ENCODE peak calls at places on chromosomes 5 and 9, in nine cellular contexts. Y is left ventricle myocardium inferior; Q is fibroblast of mammary gland; F is lung; W is neural progenitor cell; O is GM23338; J is CD4-positive, alpha-beta T cell; V is GM12864; T is H9. A is an unnamed sample.

GRCh38 chr5:80754900-80755299 is 100.1 kb upstream of the DHFR start:
- DNase-seq in Y (no peak), Q (peak; percentile 39), F (no peak), W (peak; percentile 89), O (no peak), J (no peak), V (peak; percentile 26), T (no peak), A (no peak)

GRCh38 chr5:3100921-3101551 is 349.6 kb upstream of the IRX2 start:
- DNase-seq in Y (no peak), Q (no peak), F (no peak), W (no peak), O (peak; percentile 87), J (no peak), V (no peak), T (peak; percentile 81), A (no peak)

GRCh38 chr5:32936329-32936728 is 225.2 kb downstream of the NPR3 start:
- DNase-seq in Y (no peak), Q (no peak), F (no peak), W (no peak), O (no peak), J (no peak), V (no peak), T (no peak), A (no peak)

GRCh38 chr9:37040508-37041127 is 6.5 kb upstream of the PAX5 start:
- DNase-seq in Y (no peak), Q (no peak), F (no peak), W (peak; percentile 53), O (peak; percentile 45), J (no peak), V (no peak), T (no peak), A (no peak)

GRCh38 chr9:136651859-136652258 is 10.9 kb upstream of the EGFL7 start:
- DNase-seq in Y (no peak), Q (no peak), F (no peak), W (no peak), O (no peak), J (no peak), V (no peak), T (no peak), A (no peak)

GRCh38 chr5:13524931-13525330 is 419.6 kb downstream of the DNAH5 start:
- DNase-seq in Y (no peak), Q (no peak), F (no peak), W (no peak), O (no peak), J (no peak), V (no peak), T (no peak), A (no peak)

GRCh38 chr5:150298701-150299451 is 3.8 kb downstream of the ARSI start:
- DNase-seq in Y (no peak), Q (peak; percentile 100), F (no peak), W (peak; percentile 24), O (no peak), J (no peak), V (no peak), T (no peak), A (peak; percentile 98)

GRCh38 chr9:121362813-121363585 is 7.1 kb downstream of the STOM start:
- DNase-seq in Y (no peak), Q (peak; percentile 95), F (no peak), W (no peak), O (no peak), J (no peak), V (no peak), T (no peak), A (peak; percentile 92)

GRCh38 chr9:100700689-100701318 is 122.9 kb downstream of the CAVIN4 start:
- DNase-seq in Y (no peak), Q (peak; percentile 15), F (no peak), W (peak; percentile 75), O (peak; percentile 85), J (no peak), V (peak; percentile 5), T (peak; percentile 50), A (no peak)

GRCh38 chr9:38662763-38663593 is 42.6 kb upstream of the ANKRD18A start:
- DNase-seq in Y (no peak), Q (peak; percentile 16), F (no peak), W (peak; percentile 20), O (peak; percentile 48), J (no peak), V (no peak), T (no peak), A (no peak)

GRCh38 chr9:117232266-117232665 is 182.6 kb downstream of the ASTN2 start:
- DNase-seq in Y (no peak), Q (no peak), F (no peak), W (no peak), O (no peak), J (no peak), V (no peak), T (no peak), A (no peak)

GRCh38 chr5:528625-529511 is 4.6 kb upstream of the SLC9A3 start:
- DNase-seq in Y (no peak), Q (no peak), F (no peak), W (no peak), O (peak; percentile 38), J (no peak), V (no peak), T (no peak), A (no peak)

GRCh38 chr9:6620353-6620752 is 25.2 kb downstream of the GLDC start:
- DNase-seq in Y (no peak), Q (no peak), F (no peak), W (no peak), O (no peak), J (no peak), V (no peak), T (no peak), A (no peak)

GRCh38 chr9:79583957-79584654 is 12.3 kb downstream of the TLE4 start:
- DNase-seq in Y (peak; percentile 36), Q (no peak), F (peak; percentile 63), W (peak; percentile 62), O (peak; percentile 41), J (peak; percentile 12), V (no peak), T (no peak), A (no peak)

GRCh38 chr9:26656003-26656940 is 236.3 kb downstream of the CAAP1 start:
- DNase-seq in Y (no peak), Q (peak; percentile 18), F (no peak), W (peak; percentile 70), O (peak; percentile 78), J (no peak), V (no peak), T (peak; percentile 59), A (no peak)

GRCh38 chr5:81023261-81024015 is 63.3 kb downstream of the RASGRF2 start:
- DNase-seq in Y (no peak), Q (no peak), F (no peak), W (no peak), O (no peak), J (no peak), V (no peak), T (no peak), A (no peak)

GRCh38 chr5:38847549-38848341 is 1.9 kb downstream of the OSMR start:
- DNase-seq in Y (no peak), Q (no peak), F (no peak), W (no peak), O (peak; percentile 15), J (no peak), V (no peak), T (no peak), A (no peak)

GRCh38 chr9:75071530-75072122 is 16.3 kb downstream of the NMRK1 start:
- DNase-seq in Y (no peak), Q (peak; percentile 18), F (peak; percentile 66), W (no peak), O (no peak), J (peak; percentile 68), V (no peak), T (peak; percentile 43), A (no peak)

GRCh38 chr5:95070453-95070852 is 214.4 kb downstream of the MCTP1 start:
- DNase-seq in Y (no peak), Q (no peak), F (no peak), W (no peak), O (no peak), J (no peak), V (no peak), T (no peak), A (no peak)

GRCh38 chr5:27241564-27242257 is 203.3 kb upstream of the CDH9 start:
- DNase-seq in Y (no peak), Q (peak; percentile 98), F (no peak), W (no peak), O (no peak), J (no peak), V (no peak), T (no peak), A (peak; percentile 96)

GRCh38 chr5:163642904-163643303 is 137.5 kb downstream of the MAT2B start:
- DNase-seq in Y (no peak), Q (no peak), F (no peak), W (no peak), O (no peak), J (no peak), V (no peak), T (no peak), A (no peak)

GRCh38 chr9:4237748-4238511 is 61.9 kb downstream of the GLIS3 start:
- DNase-seq in Y (no peak), Q (no peak), F (no peak), W (peak; percentile 83), O (peak; percentile 57), J (no peak), V (no peak), T (peak; percentile 47), A (no peak)

DNA sequence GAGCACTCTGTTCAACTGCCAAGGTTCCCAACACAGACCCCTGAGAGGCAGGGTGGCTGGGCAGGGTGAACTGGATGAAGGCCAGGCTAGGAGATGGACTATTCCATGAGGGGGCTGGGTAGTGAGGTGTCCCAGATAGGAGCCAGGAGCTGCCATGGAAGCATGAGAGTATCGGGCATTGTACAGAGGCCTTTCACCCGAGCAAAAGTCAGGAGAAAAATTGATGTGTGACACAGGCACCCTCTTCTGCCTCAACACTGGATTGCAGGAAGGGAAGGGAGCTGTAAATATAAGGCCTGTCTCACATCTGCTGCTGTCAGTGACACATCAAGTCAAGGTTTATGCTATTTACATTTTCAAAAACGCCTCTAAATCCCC is 74.6 kb downstream of the UBAP1 start:
- DNase-seq in Y (peak; percentile 69), Q (peak; percentile 78), F (no peak), W (no peak), O (no peak), J (no peak), V (no peak), T (no peak), A (no peak)
- TF ChIP-seq CTCF in Y (peak; percentile 45), Q (peak; percentile 56), F (no peak), W (no peak), O (no peak), J (no peak), V (no peak), T (no peak), A (peak; percentile 19)

GRCh38 chr9:69932901-69933300 is 110.7 kb upstream of the MAMDC2 start:
- DNase-seq in Y (no peak), Q (no peak), F (no peak), W (peak; percentile 73), O (peak; percentile 57), J (no peak), V (no peak), T (peak; percentile 37), A (no peak)
- TF ChIP-seq CTCF in Y (peak; percentile 10), Q (peak; percentile 35), F (no peak), W (peak; percentile 65), O (peak; percentile 41), J (no peak), V (peak; percentile 17), T (peak; percentile 66), A (peak; percentile 27)

GRCh38 chr5:10498350-10498749 is 56.7 kb downstream of the ROPN1L start:
- DNase-seq in Y (no peak), Q (no peak), F (no peak), W (no peak), O (peak; percentile 72), J (no peak), V (no peak), T (peak; percentile 47), A (no peak)
- TF ChIP-seq CTCF in Y (no peak), Q (no peak), F (no peak), W (peak; percentile 34), O (peak; percentile 51), J (no peak), V (no peak), T (peak; percentile 57), A (no peak)

GRCh38 chr5:128201065-128201926 is 117.7 kb downstream of the SLC12A2 start:
- DNase-seq in Y (peak; percentile 74), Q (peak; percentile 53), F (peak; percentile 87), W (peak; percentile 87), O (peak; percentile 91), J (peak; percentile 84), V (no peak), T (peak; percentile 86), A (no peak)
- TF ChIP-seq CTCF in Y (peak; percentile 92), Q (peak; percentile 55), F (peak; percentile 75), W (peak; percentile 93), O (peak; percentile 77), J (peak; percentile 89), V (peak; percentile 82), T (peak; percentile 92), A (peak; percentile 64)